ENCODE peak calls at places on chromosomes 11 and 22, in five cellular contexts. J is endothelial cell of umbilical vein, M is stomach, Q is breast epithelium, T is GM12891. K is an unnamed sample.

GRCh38 chr22:39546889-39547586 is 14.5 kb upstream of the RPS19BP1 start:
- DNase-seq in J (no peak), M (no peak), Q (no peak), T (no peak), K (no peak)

GRCh38 chr11:120273432-120273831 is 33.5 kb downstream of the POU2F3 start:
- DNase-seq in J (no peak), M (no peak), Q (no peak), T (no peak), K (no peak)

GRCh38 chr11:8038393-8038792 is 42.6 kb upstream of the TUB start:
- DNase-seq in J (no peak), M (no peak), Q (no peak), T (no peak), K (no peak)

GRCh38 chr11:15968461-15969130 is 387.8 kb downstream of the SOX6 start:
- DNase-seq in J (no peak), M (no peak), Q (no peak), T (no peak), K (no peak)

GRCh38 chr11:118895093-118896039 is 11.7 kb downstream of the CXCR5 start:
- DNase-seq in J (no peak), M (no peak), Q (no peak), T (peak; percentile 73), K (no peak)

GRCh38 chr11:112830255-112830654 is 131.0 kb upstream of the NCAM1 start:
- DNase-seq in J (no peak), M (no peak), Q (no peak), T (no peak), K (no peak)

GRCh38 chr11:85806876-85807275 is 4.1 kb downstream of the SYTL2 start:
- DNase-seq in J (no peak), M (no peak), Q (no peak), T (no peak), K (peak; percentile 24)

GRCh38 chr11:68677432-68677831 is 6.9 kb upstream of the GAL start:
- DNase-seq in J (peak; percentile 87), M (no peak), Q (peak; percentile 17), T (no peak), K (no peak)

GRCh38 chr11:102545701-102546100 is 15.2 kb upstream of the MMP7 start:
- DNase-seq in J (no peak), M (no peak), Q (no peak), T (no peak), K (no peak)

GRCh38 chr11:211741-212140 is 4.2 kb downstream of the RIC8A start:
- DNase-seq in J (no peak), M (peak; percentile 9), Q (no peak), T (no peak), K (no peak)

GRCh38 chr11:134032031-134032430 is 36.8 kb upstream of the JAM3 start:
- DNase-seq in J (no peak), M (no peak), Q (no peak), T (no peak), K (no peak)

GRCh38 chr22:18033204-18033998 is 9.0 kb upstream of the MICAL3 start:
- DNase-seq in J (no peak), M (no peak), Q (no peak), T (no peak), K (no peak)

GRCh38 chr11:34160791-34161190 is 55.4 kb downstream of the NAT10 start:
- DNase-seq in J (no peak), M (no peak), Q (no peak), T (no peak), K (no peak)

GRCh38 chr22:20131856-20132685 is 467 bp downstream of the ZDHHC8 start:
- DNase-seq in J (no peak), M (peak; percentile 38), Q (no peak), T (no peak), K (no peak)

GRCh38 chr11:128830836-128831780 is 36.0 kb downstream of the KCNJ1 start:
- DNase-seq in J (peak; percentile 87), M (peak; percentile 82), Q (peak; percentile 80), T (peak; percentile 47), K (peak; percentile 69)

GRCh38 chr11:66183581-66184048 is 84.8 kb upstream of the RAB1B start:
- DNase-seq in J (no peak), M (no peak), Q (no peak), T (no peak), K (no peak)

GRCh38 chr22:27624705-27625104 is 176.9 kb downstream of the MN1 start:
- DNase-seq in J (no peak), M (no peak), Q (no peak), T (no peak), K (no peak)

GRCh38 chr11:69971741-69972140 is 106.4 kb upstream of the ANO1 start:
- DNase-seq in J (no peak), M (no peak), Q (no peak), T (no peak), K (no peak)

GRCh38 chr11:95674669-95675358 is 114.8 kb downstream of the FAM76B start:
- DNase-seq in J (no peak), M (no peak), Q (no peak), T (no peak), K (no peak)

GRCh38 chr11:57476883-57477506 is 16.7 kb downstream of the RTN4RL2 start:
- DNase-seq in J (no peak), M (peak; percentile 68), Q (no peak), T (no peak), K (no peak)

GRCh38 chr11:103326070-103326794 is 217.0 kb downstream of the DYNC2H1 start:
- DNase-seq in J (peak; percentile 77), M (no peak), Q (no peak), T (peak; percentile 16), K (peak; percentile 29)

GRCh38 chr11:88704505-88704904 is 361.3 kb downstream of the GRM5 start:
- DNase-seq in J (no peak), M (no peak), Q (no peak), T (no peak), K (no peak)

GRCh38 chr11:48013269-48013901 is 33.0 kb downstream of the PTPRJ start:
- DNase-seq in J (peak; percentile 43), M (peak; percentile 80), Q (peak; percentile 60), T (no peak), K (peak; percentile 27)

GRCh38 chr11:128478305-128478704 is 109.1 kb downstream of the ETS1 start:
- DNase-seq in J (no peak), M (no peak), Q (no peak), T (no peak), K (no peak)

GRCh38 chr22:22908495-22908861 is 20.9 kb downstream of the IGLL5 start:
- DNase-seq in J (no peak), M (no peak), Q (no peak), T (no peak), K (no peak)

GRCh38 chr22:37275134-37275533 is 7.2 kb upstream of the CYTH4 start:
- DNase-seq in J (no peak), M (no peak), Q (no peak), T (no peak), K (no peak)

GRCh38 chr22:37275622-37276021 is 6.7 kb upstream of the CYTH4 start:
- DNase-seq in J (no peak), M (no peak), Q (no peak), T (no peak), K (no peak)

GRCh38 chr22:37273846-37274225 is 8.5 kb upstream of the CYTH4 start:
- DNase-seq in J (no peak), M (no peak), Q (no peak), T (no peak), K (no peak)

GRCh38 chr22:37273126-37273845 is 9.0 kb upstream of the CYTH4 start:
- DNase-seq in J (no peak), M (no peak), Q (no peak), T (no peak), K (no peak)

GRCh38 chr22:37274380-37274862 is 7.9 kb upstream of the CYTH4 start:
- DNase-seq in J (no peak), M (peak; percentile 31), Q (no peak), T (peak; percentile 55), K (no peak)
- TF ChIP-seq POLR2AphosphoS5 in J (no peak), M (no peak), Q (no peak), T (no peak), K (no peak)

GRCh38 chr11:130705670-130706421 is 210.4 kb downstream of the SNX19 start:
- DNase-seq in J (no peak), M (no peak), Q (no peak), T (no peak), K (no peak)
- TF ChIP-seq POLR2AphosphoS5 in J (no peak), M (no peak), Q (no peak), T (no peak), K (peak; percentile 66)

DNA sequence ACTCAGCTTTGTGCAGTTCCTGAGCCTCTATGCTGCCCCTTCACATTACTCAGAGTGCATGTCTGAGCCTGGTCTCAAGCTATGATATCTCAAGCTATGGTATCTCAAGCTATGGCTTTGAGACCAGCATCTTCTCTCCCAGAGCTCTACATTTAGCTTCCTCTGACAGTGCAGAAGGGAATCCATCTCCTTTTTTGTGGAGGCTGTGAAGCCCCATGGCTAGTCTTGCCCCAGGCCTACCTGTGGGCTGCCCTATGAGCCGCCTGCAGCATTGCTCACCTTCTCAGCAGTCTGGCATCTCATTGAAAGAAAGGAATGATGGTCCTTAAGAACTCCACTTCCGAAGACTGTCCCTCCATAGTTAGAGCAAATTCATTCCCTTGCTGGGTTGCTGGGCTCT is 12.6 kb downstream of the PGAP2 start:
- DNase-seq in J (no peak), M (no peak), Q (no peak), T (no peak), K (no peak)
- TF ChIP-seq POLR2AphosphoS5 in J (no peak), M (no peak), Q (no peak), T (no peak), K (no peak)

DNA sequence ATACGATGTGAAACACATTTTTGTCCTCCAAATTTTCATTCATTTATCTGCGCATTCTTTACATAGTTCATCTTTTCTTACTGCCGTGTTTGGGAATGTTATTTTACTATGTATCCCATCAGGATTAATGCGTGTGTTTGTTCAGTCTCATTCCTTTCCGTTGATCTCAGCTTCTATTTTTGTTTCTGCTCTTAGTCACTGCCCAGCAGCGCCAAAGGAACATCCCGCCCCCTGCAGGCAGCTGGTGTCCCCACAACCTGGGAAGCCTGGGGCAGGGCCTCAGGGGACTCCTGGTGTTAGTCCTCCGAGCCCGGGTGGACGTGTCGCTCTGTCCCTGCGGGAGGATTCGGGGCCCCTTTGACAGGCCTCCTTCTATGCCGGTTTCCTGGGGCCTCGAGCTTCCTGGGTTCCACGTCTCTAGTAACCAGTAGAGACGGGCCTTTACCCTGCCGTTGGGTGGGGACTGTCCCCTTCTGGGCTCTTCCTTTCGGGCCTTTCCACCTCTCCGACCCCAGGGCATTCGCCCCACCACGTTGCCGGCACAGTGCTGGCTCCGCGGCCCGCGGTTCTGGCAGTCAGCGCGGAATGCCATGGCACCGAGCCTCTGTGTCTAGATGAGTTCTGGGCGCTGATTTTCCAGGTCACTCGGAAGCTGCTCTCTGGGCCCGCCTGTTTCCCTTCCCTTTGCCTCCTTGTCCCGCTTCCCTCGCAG is 39.8 kb downstream of the WEE1 start:
- DNase-seq in J (peak; percentile 99), M (peak; percentile 93), Q (peak; percentile 91), T (peak; percentile 71), K (peak; percentile 93)
- TF ChIP-seq POLR2AphosphoS5 in J (peak; percentile 93), M (peak; percentile 82), Q (peak; percentile 95), T (no peak), K (peak; percentile 95)

K was measured in prostate gland.